ENCODE peak calls at places on chromosomes 1 and 21, in nine cellular contexts. One of them, this sample, is unnamed.

GRCh38 chr1:206864939-206865671 is at the start of gene IL20:
- DNase-seq in A549: peak
- DNase-seq in tibial artery: peak
- DNase-seq in lower lobe of right lung: peak
- DNase-seq in HFF-Myc: peak
- DNase-seq in kidney: peak
- DNase-seq in OCI-LY7: peak
- DNase-seq in GM06990: peak
- DNase-seq in upper lobe of right lung: peak
- DNase-seq in this sample: peak

GRCh38 chr1:27517907-27518718 is 28.1 kb upstream of the WASF2 start:
- DNase-seq in tibial artery: no peak
- DNase-seq in HFF-Myc: no peak
- DNase-seq in GM06990: no peak
- DNase-seq in OCI-LY7: no peak
- DNase-seq in A549: no peak
- DNase-seq in upper lobe of right lung: no peak
- DNase-seq in lower lobe of right lung: no peak
- DNase-seq in kidney: no peak
- DNase-seq in this sample: no peak

GRCh38 chr1:94974824-94975223 is 47.9 kb upstream of the CNN3 start:
- DNase-seq in OCI-LY7: no peak
- DNase-seq in kidney: no peak
- DNase-seq in lower lobe of right lung: no peak
- DNase-seq in HFF-Myc: peak
- DNase-seq in tibial artery: no peak
- DNase-seq in upper lobe of right lung: no peak
- DNase-seq in GM06990: no peak
- DNase-seq in A549: no peak
- DNase-seq in this sample: peak

GRCh38 chr1:31748265-31748859 is 15.8 kb downstream of the ADGRB2 start:
- DNase-seq in A549: no peak
- DNase-seq in OCI-LY7: no peak
- DNase-seq in kidney: no peak
- DNase-seq in lower lobe of right lung: no peak
- DNase-seq in GM06990: no peak
- DNase-seq in HFF-Myc: no peak
- DNase-seq in tibial artery: no peak
- DNase-seq in upper lobe of right lung: no peak
- DNase-seq in this sample: no peak

GRCh38 chr21:42336065-42336464 is 14.7 kb downstream of the TFF2 start:
- DNase-seq in lower lobe of right lung: no peak
- DNase-seq in A549: no peak
- DNase-seq in kidney: no peak
- DNase-seq in upper lobe of right lung: no peak
- DNase-seq in tibial artery: no peak
- DNase-seq in HFF-Myc: no peak
- DNase-seq in OCI-LY7: no peak
- DNase-seq in GM06990: no peak
- DNase-seq in this sample: no peak

GRCh38 chr1:61318319-61319125 is 236.2 kb downstream of the NFIA start:
- DNase-seq in A549: no peak
- DNase-seq in GM06990: peak
- DNase-seq in OCI-LY7: no peak
- DNase-seq in kidney: no peak
- DNase-seq in lower lobe of right lung: no peak
- DNase-seq in upper lobe of right lung: no peak
- DNase-seq in HFF-Myc: peak
- DNase-seq in tibial artery: no peak
- DNase-seq in this sample: peak

GRCh38 chr1:7608628-7609295 is 162.3 kb upstream of the VAMP3 start:
- DNase-seq in upper lobe of right lung: peak
- DNase-seq in OCI-LY7: no peak
- DNase-seq in GM06990: no peak
- DNase-seq in lower lobe of right lung: peak
- DNase-seq in HFF-Myc: no peak
- DNase-seq in A549: no peak
- DNase-seq in kidney: peak
- DNase-seq in tibial artery: peak
- DNase-seq in this sample: no peak

GRCh38 chr1:95888877-95889799 is 655.1 kb downstream of the RWDD3 start:
- DNase-seq in upper lobe of right lung: no peak
- DNase-seq in kidney: no peak
- DNase-seq in A549: no peak
- DNase-seq in OCI-LY7: no peak
- DNase-seq in HFF-Myc: no peak
- DNase-seq in tibial artery: no peak
- DNase-seq in lower lobe of right lung: no peak
- DNase-seq in GM06990: no peak
- DNase-seq in this sample: no peak

GRCh38 chr1:158121604-158122254 is 59.0 kb upstream of the CD1D start:
- DNase-seq in upper lobe of right lung: no peak
- DNase-seq in kidney: no peak
- DNase-seq in OCI-LY7: peak
- DNase-seq in HFF-Myc: no peak
- DNase-seq in tibial artery: no peak
- DNase-seq in A549: peak
- DNase-seq in GM06990: no peak
- DNase-seq in lower lobe of right lung: no peak
- DNase-seq in this sample: no peak

GRCh38 chr1:115337276-115337632 is 795 bp downstream of the NGF start:
- DNase-seq in tibial artery: no peak
- DNase-seq in OCI-LY7: no peak
- DNase-seq in A549: no peak
- DNase-seq in kidney: peak
- DNase-seq in lower lobe of right lung: no peak
- DNase-seq in HFF-Myc: no peak
- DNase-seq in upper lobe of right lung: no peak
- DNase-seq in GM06990: no peak
- DNase-seq in this sample: no peak

GRCh38 chr1:30704271-30704670 is 19.1 kb downstream of the MATN1 start:
- DNase-seq in HFF-Myc: no peak
- DNase-seq in lower lobe of right lung: no peak
- DNase-seq in A549: no peak
- DNase-seq in tibial artery: peak
- DNase-seq in GM06990: no peak
- DNase-seq in upper lobe of right lung: peak
- DNase-seq in kidney: no peak
- DNase-seq in OCI-LY7: no peak
- DNase-seq in this sample: peak

GRCh38 chr1:1117469-1117831 is 1.6 kb upstream of the C1orf159 start:
- DNase-seq in GM06990: no peak
- DNase-seq in kidney: peak
- DNase-seq in HFF-Myc: no peak
- DNase-seq in upper lobe of right lung: peak
- DNase-seq in tibial artery: peak
- DNase-seq in A549: no peak
- DNase-seq in lower lobe of right lung: peak
- DNase-seq in OCI-LY7: no peak
- DNase-seq in this sample: no peak

GRCh38 chr1:111990878-111991760 is 1.7 kb upstream of the KCND3 start:
- DNase-seq in kidney: peak
- DNase-seq in A549: peak
- DNase-seq in upper lobe of right lung: peak
- DNase-seq in GM06990: no peak
- DNase-seq in OCI-LY7: peak
- DNase-seq in HFF-Myc: no peak
- DNase-seq in lower lobe of right lung: peak
- DNase-seq in tibial artery: peak
- DNase-seq in this sample: peak

GRCh38 chr1:46198026-46198826 is at the start of gene POMGNT1:
- DNase-seq in A549: peak
- DNase-seq in kidney: peak
- DNase-seq in GM06990: peak
- DNase-seq in HFF-Myc: no peak
- DNase-seq in upper lobe of right lung: peak
- DNase-seq in OCI-LY7: peak
- DNase-seq in lower lobe of right lung: peak
- DNase-seq in tibial artery: peak
- DNase-seq in this sample: peak

DNA sequence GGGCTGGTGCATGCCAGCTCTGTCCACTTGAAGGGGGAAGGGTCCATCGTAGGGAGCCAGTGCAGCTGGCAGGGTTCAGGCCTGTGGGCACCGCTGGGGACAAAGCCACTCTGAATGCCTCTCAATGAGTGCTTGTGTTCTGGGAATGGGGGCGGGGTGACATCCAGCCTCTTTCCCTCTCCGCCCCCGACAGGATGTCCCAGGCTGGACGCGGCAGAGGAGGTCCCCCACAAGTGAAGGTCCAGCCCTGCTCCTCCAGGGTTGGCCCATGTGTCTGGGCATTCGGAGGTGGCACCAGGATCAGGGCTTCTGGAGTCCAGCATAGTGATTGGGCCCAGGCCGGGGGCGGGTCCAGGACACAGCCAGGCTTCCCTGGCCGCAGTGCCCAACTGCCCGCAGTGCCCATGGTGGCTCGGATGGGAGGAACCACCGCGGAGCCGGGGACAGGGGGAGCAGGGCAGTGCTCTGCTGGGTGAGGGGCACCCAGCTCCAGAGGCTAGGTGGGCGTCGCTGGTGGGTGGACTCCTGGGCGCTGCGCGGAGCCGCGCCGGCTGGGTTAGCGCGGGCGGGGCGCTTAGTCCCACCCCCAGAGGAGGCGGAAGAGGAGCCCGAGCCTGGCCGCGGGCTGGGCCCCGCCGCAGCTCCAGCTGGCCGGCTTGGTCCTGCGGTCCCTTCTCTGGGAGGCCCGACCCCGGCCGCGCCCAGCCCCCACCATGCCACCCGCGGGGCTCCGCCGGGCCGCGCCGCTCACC is at the start of gene SHISA4:
- DNase-seq in A549: peak
- DNase-seq in HFF-Myc: no peak
- DNase-seq in GM06990: no peak
- DNase-seq in tibial artery: peak
- DNase-seq in lower lobe of right lung: peak
- DNase-seq in upper lobe of right lung: peak
- DNase-seq in kidney: peak
- DNase-seq in OCI-LY7: no peak
- DNase-seq in this sample: peak
- H3K4me3 ChIP-seq in A549: peak
- H3K4me3 ChIP-seq in HFF-Myc: peak
- H3K4me3 ChIP-seq in GM06990: peak
- H3K4me3 ChIP-seq in tibial artery: peak
- H3K4me3 ChIP-seq in lower lobe of right lung: peak
- H3K4me3 ChIP-seq in upper lobe of right lung: peak
- H3K4me3 ChIP-seq in kidney: peak
- H3K4me3 ChIP-seq in OCI-LY7: no peak
- H3K4me3 ChIP-seq in this sample: peak

GRCh38 chr21:22842875-22843274 is 1844.7 kb downstream of the NCAM2 start:
- DNase-seq in tibial artery: no peak
- DNase-seq in OCI-LY7: no peak
- DNase-seq in A549: no peak
- DNase-seq in GM06990: no peak
- DNase-seq in kidney: no peak
- DNase-seq in upper lobe of right lung: no peak
- DNase-seq in HFF-Myc: no peak
- DNase-seq in lower lobe of right lung: no peak
- DNase-seq in this sample: no peak
- TF ChIP-seq CTCF in tibial artery: no peak
- TF ChIP-seq CTCF in OCI-LY7: no peak
- TF ChIP-seq CTCF in A549: no peak
- TF ChIP-seq CTCF in GM06990: no peak
- TF ChIP-seq CTCF in kidney: no peak
- TF ChIP-seq CTCF in upper lobe of right lung: no peak
- TF ChIP-seq CTCF in HFF-Myc: no peak
- TF ChIP-seq CTCF in lower lobe of right lung: no peak
- TF ChIP-seq CTCF in this sample: no peak

DNA sequence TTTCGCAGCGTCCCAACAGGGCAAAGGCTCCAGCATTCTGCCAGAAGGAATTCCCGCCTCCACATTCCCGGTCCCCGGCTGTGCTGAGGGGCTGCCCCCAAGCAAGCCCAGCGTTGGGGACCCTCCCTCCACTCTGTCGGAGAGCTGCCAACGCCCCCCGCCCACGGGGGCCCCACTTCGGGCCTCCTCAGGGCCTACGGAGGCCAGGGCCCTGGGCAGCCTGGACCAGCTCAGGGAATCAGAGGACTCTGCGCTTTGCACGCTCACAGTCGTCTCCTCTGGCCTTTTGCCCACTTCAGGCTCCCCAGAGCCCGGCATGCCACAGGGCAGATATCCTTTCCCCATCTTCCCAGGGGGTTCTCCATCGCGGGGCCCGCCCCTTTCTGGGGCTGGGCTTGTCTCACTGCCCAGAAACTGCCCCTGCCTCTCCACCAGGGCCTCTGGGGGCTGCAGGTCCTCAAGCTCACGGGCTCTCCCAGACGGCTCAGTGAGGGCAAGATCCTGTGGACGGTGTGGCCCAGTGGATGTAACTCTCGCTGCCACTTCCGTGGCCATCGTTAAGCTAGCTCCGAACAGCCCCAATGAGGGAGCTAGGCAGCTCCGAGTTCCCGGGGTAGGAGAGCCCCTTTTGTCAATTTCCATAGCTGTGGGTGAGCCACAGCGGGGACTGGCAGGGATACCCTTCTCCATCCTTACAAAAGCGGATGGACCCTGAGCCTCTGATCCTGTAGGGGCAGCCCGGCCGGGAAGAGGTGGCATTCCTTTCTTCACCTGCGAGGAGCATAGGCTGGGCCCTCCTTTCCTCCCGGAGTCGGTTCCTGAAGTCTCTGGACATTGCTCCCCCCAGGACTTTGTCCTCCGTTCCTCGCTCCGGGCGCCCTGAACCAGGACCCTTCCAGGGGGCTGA is 2.8 kb downstream of the ITPKB start:
- DNase-seq in lower lobe of right lung: no peak
- DNase-seq in upper lobe of right lung: no peak
- DNase-seq in kidney: peak
- DNase-seq in A549: no peak
- DNase-seq in HFF-Myc: no peak
- DNase-seq in GM06990: no peak
- DNase-seq in OCI-LY7: peak
- DNase-seq in tibial artery: peak
- DNase-seq in this sample: no peak
- H3K4me3 ChIP-seq in lower lobe of right lung: peak
- H3K4me3 ChIP-seq in upper lobe of right lung: peak
- H3K4me3 ChIP-seq in kidney: peak
- H3K4me3 ChIP-seq in A549: no peak
- H3K4me3 ChIP-seq in HFF-Myc: peak
- H3K4me3 ChIP-seq in GM06990: peak
- H3K4me3 ChIP-seq in OCI-LY7: peak
- H3K4me3 ChIP-seq in tibial artery: peak
- H3K4me3 ChIP-seq in this sample: peak

GRCh38 chr1:69252696-69253095 is 315.0 kb upstream of the LRRC7 start:
- DNase-seq in tibial artery: no peak
- DNase-seq in HFF-Myc: no peak
- DNase-seq in OCI-LY7: no peak
- DNase-seq in upper lobe of right lung: no peak
- DNase-seq in kidney: no peak
- DNase-seq in A549: no peak
- DNase-seq in lower lobe of right lung: no peak
- DNase-seq in GM06990: no peak
- DNase-seq in this sample: no peak

GRCh38 chr1:69244211-69244610 is 323.5 kb upstream of the LRRC7 start:
- DNase-seq in GM06990: no peak
- DNase-seq in A549: no peak
- DNase-seq in kidney: no peak
- DNase-seq in OCI-LY7: no peak
- DNase-seq in tibial artery: no peak
- DNase-seq in upper lobe of right lung: no peak
- DNase-seq in HFF-Myc: no peak
- DNase-seq in lower lobe of right lung: no peak
- DNase-seq in this sample: no peak

GRCh38 chr1:69246109-69246508 is 321.6 kb upstream of the LRRC7 start:
- DNase-seq in A549: no peak
- DNase-seq in tibial artery: no peak
- DNase-seq in OCI-LY7: no peak
- DNase-seq in kidney: no peak
- DNase-seq in HFF-Myc: no peak
- DNase-seq in upper lobe of right lung: no peak
- DNase-seq in lower lobe of right lung: no peak
- DNase-seq in GM06990: no peak
- DNase-seq in this sample: no peak

GRCh38 chr1:69246721-69247120 is 321.0 kb upstream of the LRRC7 start:
- DNase-seq in OCI-LY7: no peak
- DNase-seq in upper lobe of right lung: no peak
- DNase-seq in kidney: no peak
- DNase-seq in lower lobe of right lung: no peak
- DNase-seq in tibial artery: no peak
- DNase-seq in GM06990: no peak
- DNase-seq in A549: no peak
- DNase-seq in HFF-Myc: no peak
- DNase-seq in this sample: no peak
- TF ChIP-seq CTCF in OCI-LY7: no peak
- TF ChIP-seq CTCF in upper lobe of right lung: no peak
- TF ChIP-seq CTCF in kidney: no peak
- TF ChIP-seq CTCF in lower lobe of right lung: no peak
- TF ChIP-seq CTCF in tibial artery: no peak
- TF ChIP-seq CTCF in GM06990: no peak
- TF ChIP-seq CTCF in A549: no peak
- TF ChIP-seq CTCF in HFF-Myc: no peak
- TF ChIP-seq CTCF in this sample: no peak

This sample was measured in foreskin fibroblast.